ENCODE peak calls at places on chromosomes 7 and 10, in seven cellular contexts. Z, O, C, A, V, P and T are unnamed samples.
A peak's percentile ranks its signal among the peaks of the same experiment; 100 is the strongest.

GRCh38 chr10:44512345-44513095 is 127.6 kb upstream of the CXCL12 start:
- DNase-seq in Z (no peak), O (no peak), C (no peak), A (no peak), V (no peak), P (no peak), T (no peak)

GRCh38 chr7:98949336-98950044 is 71.2 kb downstream of the TRRAP start:
- DNase-seq in Z (no peak), O (no peak), C (no peak), A (no peak), V (no peak), P (no peak), T (no peak)

GRCh38 chr10:23675588-23675987 is 236.7 kb downstream of the OTUD1 start:
- DNase-seq in Z (no peak), O (no peak), C (no peak), A (no peak), V (no peak), P (no peak), T (no peak)

GRCh38 chr10:114519306-114519669 is 115.0 kb upstream of the AFAP1L2 start:
- DNase-seq in Z (peak; percentile 82), O (peak; percentile 37), C (no peak), A (no peak), V (no peak), P (no peak), T (no peak)

GRCh38 chr10:14340051-14340744 is 9.5 kb upstream of the FRMD4A start:
- DNase-seq in Z (no peak), O (no peak), C (no peak), A (no peak), V (no peak), P (no peak), T (no peak)

GRCh38 chr7:115135111-115135510 is 213.2 kb downstream of the MDFIC start:
- DNase-seq in Z (no peak), O (no peak), C (no peak), A (no peak), V (no peak), P (no peak), T (no peak)

GRCh38 chr7:152511736-152512135 is 75.9 kb upstream of the KMT2C start:
- DNase-seq in Z (no peak), O (peak; percentile 31), C (no peak), A (no peak), V (no peak), P (no peak), T (no peak)

GRCh38 chr7:40742270-40742669 is 607.5 kb downstream of the SUGCT start:
- DNase-seq in Z (no peak), O (no peak), C (no peak), A (no peak), V (no peak), P (no peak), T (no peak)

GRCh38 chr7:81627565-81628287 is 142.1 kb downstream of the HGF start:
- DNase-seq in Z (no peak), O (no peak), C (no peak), A (no peak), V (no peak), P (no peak), T (no peak)

GRCh38 chr10:14386202-14386593 is 55.5 kb upstream of the FRMD4A start:
- DNase-seq in Z (no peak), O (peak; percentile 57), C (peak; percentile 6), A (no peak), V (peak; percentile 62), P (no peak), T (no peak)

GRCh38 chr7:121107923-121108498 is 119.5 kb downstream of the CPED1 start:
- DNase-seq in Z (no peak), O (peak; percentile 56), C (no peak), A (no peak), V (no peak), P (peak; percentile 26), T (no peak)

GRCh38 chr10:12507165-12507870 is 158.0 kb downstream of the CAMK1D start:
- DNase-seq in Z (no peak), O (no peak), C (no peak), A (no peak), V (no peak), P (no peak), T (no peak)

GRCh38 chr10:123942114-123942513 is 50.5 kb upstream of the CPXM2 start:
- DNase-seq in Z (no peak), O (no peak), C (no peak), A (no peak), V (no peak), P (no peak), T (no peak)

GRCh38 chr7:42272793-42273665 is 36.0 kb upstream of the GLI3 start:
- DNase-seq in Z (no peak), O (no peak), C (no peak), A (no peak), V (no peak), P (no peak), T (no peak)

GRCh38 chr7:47968852-47969774 is 10.3 kb downstream of the HUS1 start:
- DNase-seq in Z (no peak), O (peak; percentile 75), C (peak; percentile 46), A (peak; percentile 77), V (no peak), P (no peak), T (no peak)

GRCh38 chr10:80509403-80510161 is 28.1 kb upstream of the SH2D4B start:
- DNase-seq in Z (no peak), O (peak; percentile 85), C (no peak), A (no peak), V (peak; percentile 52), P (no peak), T (no peak)

GRCh38 chr10:22341190-22341935 is 3.9 kb upstream of the SPAG6 start:
- DNase-seq in Z (no peak), O (peak; percentile 30), C (no peak), A (no peak), V (peak; percentile 47), P (no peak), T (no peak)

GRCh38 chr7:74495112-74495880 is 41.6 kb downstream of the GTF2IRD1 start:
- DNase-seq in Z (no peak), O (no peak), C (no peak), A (no peak), V (no peak), P (no peak), T (no peak)

GRCh38 chr10:99920901-99921300 is 88.8 kb downstream of the DNMBP start:
- DNase-seq in Z (no peak), O (no peak), C (no peak), A (no peak), V (no peak), P (no peak), T (no peak)

GRCh38 chr10:32961892-32962369 is 3.9 kb upstream of the ITGB1 start:
- DNase-seq in Z (no peak), O (peak; percentile 86), C (no peak), A (no peak), V (no peak), P (no peak), T (no peak)

GRCh38 chr10:35498693-35499092 is 106.4 kb upstream of the GJD4 start:
- DNase-seq in Z (no peak), O (no peak), C (no peak), A (no peak), V (no peak), P (no peak), T (no peak)

GRCh38 chr10:91444211-91444610 is 34.1 kb downstream of the HECTD2 start:
- DNase-seq in Z (no peak), O (no peak), C (no peak), A (no peak), V (no peak), P (no peak), T (no peak)

GRCh38 chr7:70585071-70585470 is 546.9 kb upstream of the GALNT17 start:
- DNase-seq in Z (no peak), O (no peak), C (no peak), A (no peak), V (no peak), P (no peak), T (no peak)

DNA sequence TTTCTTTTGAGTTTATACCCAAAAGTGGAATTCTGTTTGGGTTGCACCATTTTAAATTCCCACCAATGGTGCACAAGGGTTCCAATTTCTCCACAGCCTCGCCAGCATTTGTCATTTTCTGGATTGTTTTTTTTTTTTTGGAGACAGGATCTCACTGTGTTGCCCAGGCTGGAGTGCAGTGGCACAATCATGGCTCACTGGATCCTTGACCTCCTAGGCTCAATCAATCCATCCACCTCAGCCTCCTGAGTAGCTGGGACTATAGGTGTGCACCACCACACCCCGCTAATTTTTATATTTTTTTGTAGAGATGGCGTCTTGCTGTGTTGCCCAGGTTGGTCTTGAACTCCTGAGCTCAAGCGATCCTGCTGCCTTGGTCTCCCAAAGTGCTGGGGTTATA is 46.6 kb downstream of the CUX1 start:
- DNase-seq in Z (no peak), O (no peak), C (no peak), A (no peak), V (no peak), P (no peak), T (no peak)
- H3K9me3 ChIP-seq in Z (no peaks in the 10 kb centered on the region), O (no peaks in the 10 kb centered on the region), C (no peaks in the 10 kb centered on the region), A (no peaks in the 10 kb centered on the region), V (no peaks in the 10 kb centered on the region), P (no peaks in the 10 kb centered on the region), T (no peaks in the 10 kb centered on the region)

GRCh38 chr7:93133020-93133419 is 15.2 kb downstream of the SAMD9L start:
- DNase-seq in Z (no peak), O (no peak), C (no peak), A (no peak), V (no peak), P (no peak), T (no peak)
- H3K9me3 ChIP-seq in Z (peaks cover 78% of the 10 kb centered on the region), O (peaks cover 11% of the 10 kb centered on the region), C (peaks cover 85% of the 10 kb centered on the region), A (no peaks in the 10 kb centered on the region), V (peaks cover 13% of the 10 kb centered on the region), P (no peaks in the 10 kb centered on the region), T (peaks cover 13% of the 10 kb centered on the region)

DNA sequence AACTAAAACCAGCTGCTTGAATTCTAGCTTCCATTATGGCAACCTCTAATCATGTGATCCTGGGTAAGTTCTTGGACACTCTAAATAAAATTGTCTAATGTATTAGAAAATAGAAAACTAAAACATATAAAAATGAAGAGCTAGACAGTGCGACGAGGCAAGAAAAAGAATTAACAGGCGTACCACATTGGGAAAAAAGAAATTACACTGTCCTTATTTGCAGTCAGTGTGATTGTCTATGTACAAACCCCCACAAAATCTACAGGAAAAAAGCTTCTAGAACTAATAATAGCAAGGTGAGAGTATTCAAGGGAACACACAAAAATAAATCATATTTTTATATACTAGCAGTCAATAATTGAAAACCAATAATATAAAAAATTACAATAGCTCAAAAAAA is 625.6 kb upstream of the MKI67 start:
- DNase-seq in Z (no peak), O (no peak), C (no peak), A (no peak), V (no peak), P (no peak), T (no peak)
- H3K9me3 ChIP-seq in Z (no peaks in the 10 kb centered on the region), O (no peaks in the 10 kb centered on the region), C (no peaks in the 10 kb centered on the region), A (peaks cover 2% of the 10 kb centered on the region), V (no peaks in the 10 kb centered on the region), P (no peaks in the 10 kb centered on the region), T (no peaks in the 10 kb centered on the region)

GRCh38 chr7:158280467-158281154 is 307.0 kb downstream of the PTPRN2 start:
- DNase-seq in Z (no peak), O (no peak), C (no peak), A (no peak), V (no peak), P (no peak), T (no peak)

GRCh38 chr7:158283016-158283974 is 304.3 kb downstream of the PTPRN2 start:
- DNase-seq in Z (no peak), O (no peak), C (no peak), A (no peak), V (no peak), P (no peak), T (no peak)

GRCh38 chr7:158281441-158281840 is 306.2 kb downstream of the PTPRN2 start:
- DNase-seq in Z (no peak), O (no peak), C (no peak), A (no peak), V (no peak), P (no peak), T (no peak)

GRCh38 chr7:158284121-158284520 is 303.5 kb downstream of the PTPRN2 start:
- DNase-seq in Z (peak; percentile 8), O (no peak), C (no peak), A (no peak), V (no peak), P (no peak), T (no peak)

GRCh38 chr7:158282461-158283001 is 305.1 kb downstream of the PTPRN2 start:
- DNase-seq in Z (no peak), O (no peak), C (no peak), A (no peak), V (no peak), P (no peak), T (no peak)
- H3K9me3 ChIP-seq in Z (peaks cover 26% of the 10 kb centered on the region), O (peaks cover 7% of the 10 kb centered on the region), C (no peaks in the 10 kb centered on the region), A (peaks cover 3% of the 10 kb centered on the region), V (peaks cover 4% of the 10 kb centered on the region), P (no peaks in the 10 kb centered on the region), T (no peaks in the 10 kb centered on the region)